ENCODE peak calls at places on chromosomes 4 and X, in four cellular contexts. B is Panc1, U is PC-3, V is psoas muscle. N is an unnamed sample.

GRCh38 chr4:36321176-36321575 is 39.8 kb downstream of the DTHD1 start:
- ATAC-seq in B (no peak), U (no peak), V (no peak), N (no peak)

GRCh38 chrX:48599341-48599740 is 2.0 kb downstream of the WDR13 start:
- ATAC-seq in B (no peak), U (no peak), V (no peak), N (no peak)

GRCh38 chr4:13694256-13694655 is 66.7 kb upstream of the BOD1L1 start:
- ATAC-seq in B (no peak), U (no peak), V (no peak), N (no peak)

GRCh38 chr4:78864405-78865024 is 74.7 kb downstream of the PAQR3 start:
- ATAC-seq in B (no peak), U (peak; percentile 31), V (peak; percentile 75), N (no peak)

GRCh38 chrX:148611993-148612392 is 111.6 kb downstream of the AFF2 start:
- ATAC-seq in B (no peak), U (no peak), V (no peak), N (no peak)

GRCh38 chr4:73430188-73430587 is 5.8 kb upstream of the AFP start:
- ATAC-seq in B (no peak), U (no peak), V (no peak), N (no peak)

GRCh38 chr4:68369474-68369805 is 19.6 kb upstream of the YTHDC1 start:
- ATAC-seq in B (peak; percentile 78), U (peak; percentile 78), V (no peak), N (no peak)

GRCh38 chr4:43453058-43453457 is 560.5 kb downstream of the GRXCR1 start:
- ATAC-seq in B (no peak), U (no peak), V (no peak), N (no peak)

GRCh38 chr4:176387571-176387970 is 67.8 kb downstream of the SPCS3 start:
- ATAC-seq in B (no peak), U (peak; percentile 79), V (no peak), N (no peak)

GRCh38 chr4:77465271-77465670 is 140.3 kb upstream of the CXCL13 start:
- ATAC-seq in B (no peak), U (peak; percentile 64), V (no peak), N (no peak)

GRCh38 chrX:154719132-154719675 is 31.7 kb downstream of the GAB3 start:
- ATAC-seq in B (no peak), U (peak; percentile 81), V (no peak), N (peak; percentile 22)

GRCh38 chr4:81786063-81786763 is 314.5 kb upstream of the RASGEF1B start:
- ATAC-seq in B (no peak), U (no peak), V (no peak), N (no peak)

GRCh38 chr4:182240161-182241130 is 2.8 kb upstream of the TENM3 start:
- ATAC-seq in B (no peak), U (no peak), V (peak; percentile 83), N (no peak)

GRCh38 chr4:148265627-148266026 is 176.6 kb downstream of the NR3C2 start:
- ATAC-seq in B (no peak), U (no peak), V (no peak), N (no peak)

GRCh38 chr4:18937080-18937479 is 915.5 kb upstream of the LCORL start:
- ATAC-seq in B (no peak), U (no peak), V (no peak), N (no peak)

GRCh38 chr4:72505314-72505744 is 63.7 kb downstream of the ADAMTS3 start:
- ATAC-seq in B (no peak), U (peak; percentile 90), V (peak; percentile 53), N (peak; percentile 39)

GRCh38 chrX:116317409-116317808 is 119.0 kb upstream of the SLC6A14 start:
- ATAC-seq in B (no peak), U (no peak), V (no peak), N (no peak)

GRCh38 chr4:1666391-1666790 is 17.7 kb downstream of the FAM53A start:
- ATAC-seq in B (no peak), U (no peak), V (peak; percentile 85), N (no peak)

GRCh38 chr4:112714922-112715901 is 78.3 kb downstream of the LARP7 start:
- ATAC-seq in B (no peak), U (no peak), V (peak; percentile 82), N (no peak)

GRCh38 chrX:103369479-103369878 is 6.9 kb upstream of the BEX3 start:
- ATAC-seq in B (no peak), U (no peak), V (no peak), N (no peak)

GRCh38 chr4:73868206-73869129 is 725 bp upstream of the CXCL1 start:
- ATAC-seq in B (peak; percentile 76), U (peak; percentile 4), V (no peak), N (peak; percentile 29)

DNA sequence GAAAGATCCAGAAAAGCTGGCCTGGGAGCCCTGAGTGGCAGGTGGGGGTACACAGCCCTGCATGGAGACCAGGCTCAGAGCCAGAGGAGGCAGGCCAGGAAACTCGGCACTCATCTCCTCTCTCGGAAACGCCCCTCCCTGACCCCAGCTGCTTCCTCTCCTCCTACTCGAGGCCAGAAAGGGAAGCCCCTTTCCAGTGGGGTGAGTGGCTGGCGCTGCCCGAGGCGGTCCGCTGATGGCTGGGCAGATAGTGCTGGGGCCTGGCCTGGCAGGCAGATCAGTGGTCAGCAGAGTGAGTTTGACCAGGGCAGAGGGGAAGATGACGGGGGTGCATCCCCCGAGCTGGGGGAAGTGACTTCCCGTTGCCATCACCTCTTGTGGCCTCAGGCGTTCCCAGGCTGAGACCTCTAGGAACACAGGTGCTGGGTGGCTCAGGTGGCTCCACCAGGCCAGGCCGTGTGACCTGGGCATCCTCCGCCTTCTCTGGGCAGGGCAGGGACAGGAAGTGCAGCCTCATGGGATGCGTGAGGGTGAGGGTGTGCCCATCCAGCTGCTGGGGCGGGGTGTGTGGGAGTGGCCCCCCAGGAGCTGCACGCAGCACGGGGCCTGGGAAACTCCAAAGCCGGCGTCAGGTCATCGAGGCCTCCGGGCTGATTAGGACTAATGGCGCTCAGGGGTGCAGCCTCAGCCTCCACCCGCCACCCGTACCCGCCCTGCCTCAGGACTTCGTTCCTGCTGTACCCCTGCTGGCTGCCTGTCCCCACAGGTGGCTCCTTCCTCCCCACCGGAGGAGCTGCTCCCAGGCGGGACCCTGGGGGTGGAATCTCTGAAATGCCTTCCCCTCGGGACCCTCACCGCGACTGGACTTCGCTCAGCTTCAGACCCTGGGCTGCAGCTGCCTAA is 5.8 kb downstream of the SH3BP2 start:
- ATAC-seq in B (peak; percentile 48), U (no peak), V (no peak), N (peak; percentile 50)
- H3K27ac ChIP-seq in B (peak overlapping the region; percentile 89), U (no peak overlapping the region), V (no peak overlapping the region), N (no peak overlapping the region)

DNA sequence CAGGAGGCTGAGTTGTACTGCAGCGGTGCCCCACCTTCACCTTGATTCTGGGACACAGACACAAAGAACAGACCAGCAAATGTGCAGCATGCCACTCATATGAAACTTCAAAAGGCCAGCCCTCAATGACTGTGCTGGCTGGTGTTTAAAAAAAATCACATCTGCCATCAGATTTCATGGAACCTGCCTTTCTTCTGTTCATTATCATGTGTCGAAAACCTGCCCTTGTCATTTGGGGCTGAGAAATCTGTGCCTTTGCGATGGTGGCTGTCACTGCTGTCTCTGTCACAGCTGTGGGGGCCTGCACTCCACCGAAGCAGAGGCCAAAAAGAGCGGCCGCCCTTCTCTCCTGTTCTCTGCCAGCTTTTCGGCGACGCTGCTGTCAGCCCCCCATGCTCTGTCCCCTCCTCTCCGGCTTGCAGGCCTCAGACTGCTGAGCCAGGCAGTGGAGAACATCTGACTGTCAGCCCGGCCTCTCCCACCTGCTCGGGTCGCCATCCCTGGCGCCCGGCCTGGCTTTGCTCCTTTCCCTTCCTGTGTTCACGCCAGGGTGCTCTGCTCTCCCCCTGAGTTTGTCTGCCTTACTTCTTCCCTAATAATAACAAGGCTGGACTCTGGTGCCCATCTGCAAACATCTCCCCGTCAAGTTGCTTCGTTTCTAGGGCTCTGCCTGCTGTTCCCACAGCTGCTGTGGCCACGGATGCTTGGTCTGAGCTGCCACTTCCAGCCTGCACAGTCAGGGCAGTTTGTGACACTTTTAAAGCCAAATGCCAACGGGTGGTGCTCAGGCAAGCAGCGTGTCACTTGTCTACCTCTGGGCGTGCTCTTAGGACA is 355.2 kb downstream of the UNC5C start:
- ATAC-seq in B (no peak), U (no peak), V (no peak), N (no peak)
- H3K27ac ChIP-seq in B (no peak overlapping the region), U (no peak overlapping the region), V (no peak overlapping the region), N (no peak overlapping the region)

GRCh38 chrX:39760930-39761329 is 336.8 kb downstream of the BCOR start:
- ATAC-seq in B (no peak), U (no peak), V (no peak), N (no peak)

GRCh38 chrX:39758791-39759525 is 338.8 kb downstream of the BCOR start:
- ATAC-seq in B (no peak), U (no peak), V (no peak), N (no peak)

GRCh38 chrX:39757971-39758370 is 339.8 kb downstream of the BCOR start:
- ATAC-seq in B (no peak), U (no peak), V (no peak), N (no peak)

GRCh38 chrX:39762266-39762841 is 335.4 kb downstream of the BCOR start:
- ATAC-seq in B (no peak), U (no peak), V (no peak), N (no peak)

GRCh38 chrX:39759526-39760224 is 338.1 kb downstream of the BCOR start:
- ATAC-seq in B (no peak), U (peak; percentile 3), V (no peak), N (peak; percentile 44)
- H3K27ac ChIP-seq in B (peak overlapping the region; percentile 34), U (no peak overlapping the region), V (peak overlapping the region; percentile 36), N (peak overlapping the region; percentile 82)

GRCh38 chrX:47080215-47080914 is 2.1 kb downstream of the RGN start:
- ATAC-seq in B (no peak), U (no peak), V (no peak), N (no peak)

GRCh38 chrX:47080915-47081236 is 2.6 kb downstream of the RGN start:
- ATAC-seq in B (no peak), U (no peak), V (no peak), N (no peak)

DNA sequence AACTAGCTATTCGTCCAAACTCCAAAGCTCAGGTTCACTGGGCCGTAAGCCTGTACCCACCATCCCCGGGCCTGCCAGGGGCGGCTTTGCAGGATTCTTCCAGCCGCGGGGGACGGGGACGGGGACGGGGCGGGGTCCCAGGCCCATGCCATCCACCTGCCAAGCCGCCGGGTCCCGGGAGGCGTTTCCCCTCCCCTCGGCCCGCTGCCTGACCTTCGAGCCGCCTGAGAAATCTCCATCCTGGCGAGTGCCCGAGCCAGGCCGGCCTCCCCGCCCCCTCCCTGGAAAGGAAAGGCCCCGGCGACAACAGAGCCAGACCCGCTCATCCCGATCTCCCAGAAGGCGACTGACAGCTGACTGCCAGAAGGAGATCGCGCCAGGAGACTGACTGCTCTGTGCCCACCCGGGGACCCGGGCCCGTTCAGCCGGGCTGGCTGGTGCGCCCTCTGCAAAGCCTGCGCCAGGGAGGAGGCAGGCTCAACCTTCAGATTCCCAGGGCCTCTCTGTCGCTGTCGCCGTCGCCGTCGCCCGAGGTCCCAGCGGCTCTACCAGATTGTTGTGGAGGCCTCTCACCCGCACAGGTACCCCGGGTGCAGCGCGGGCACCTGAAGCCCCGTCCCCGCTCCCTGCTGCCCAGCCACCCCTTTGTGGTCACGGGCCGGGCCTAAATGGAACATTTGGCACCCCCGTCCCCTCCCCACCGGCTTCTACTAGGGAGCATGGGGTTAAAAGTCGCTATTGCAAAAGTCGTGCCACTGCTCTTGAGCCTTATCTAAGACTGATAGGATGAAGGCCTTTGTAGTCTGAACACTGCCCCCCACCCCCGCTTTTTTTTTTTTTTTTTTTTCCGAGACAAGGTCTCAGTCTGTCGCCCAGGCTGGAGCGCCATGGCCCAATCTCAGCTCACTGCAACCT is at the start of gene RGN:
- ATAC-seq in B (peak; percentile 74), U (no peak), V (peak; percentile 70), N (peak; percentile 51)
- H3K27ac ChIP-seq in B (no peak within 1 kb of the TSS), U (no peak within 1 kb of the TSS), V (no peak within 1 kb of the TSS), N (peak within 1 kb of the TSS; percentile 66)

N was measured in gastroesophageal sphincter.